ENCODE peak calls at places on chromosomes 7 and 10, in four cellular contexts. One of them, this sample, is unnamed.
A peak's percentile ranks its signal among the peaks of the same experiment; 100 is the strongest.

GRCh38 chr7:33050425-33051318 is 11.9 kb downstream of the NT5C3A start:
- DNase-seq in fibroblast of mammary gland: peak; percentile 69
- DNase-seq in upper lobe of left lung: no peak
- DNase-seq in AG04449: no peak
- DNase-seq in this sample: peak; percentile 70

GRCh38 chr7:47669178-47669878 is 87.4 kb upstream of the TNS3 start:
- DNase-seq in upper lobe of left lung: no peak
- DNase-seq in fibroblast of mammary gland: peak; percentile 98
- DNase-seq in AG04449: no peak
- DNase-seq in this sample: peak; percentile 98

GRCh38 chr7:70595741-70596574 is 536.0 kb upstream of the GALNT17 start:
- DNase-seq in upper lobe of left lung: peak; percentile 86
- DNase-seq in fibroblast of mammary gland: no peak
- DNase-seq in AG04449: no peak
- DNase-seq in this sample: no peak

GRCh38 chr10:11705687-11706086 is 36.5 kb upstream of the ECHDC3 start:
- DNase-seq in AG04449: no peak
- DNase-seq in fibroblast of mammary gland: peak; percentile 62
- DNase-seq in upper lobe of left lung: no peak
- DNase-seq in this sample: peak; percentile 61

GRCh38 chr10:70551971-70552422 is 50.5 kb downstream of the PRF1 start:
- DNase-seq in AG04449: peak; percentile 95
- DNase-seq in fibroblast of mammary gland: peak; percentile 64
- DNase-seq in upper lobe of left lung: no peak
- DNase-seq in this sample: peak; percentile 91

GRCh38 chr7:50921114-50921513 is 138.4 kb upstream of the GRB10 start:
- DNase-seq in upper lobe of left lung: no peak
- DNase-seq in AG04449: no peak
- DNase-seq in fibroblast of mammary gland: no peak
- DNase-seq in this sample: no peak

GRCh38 chr10:117137911-117138642 is at the start of gene VAX1:
- DNase-seq in AG04449: no peak
- DNase-seq in upper lobe of left lung: peak; percentile 79
- DNase-seq in fibroblast of mammary gland: no peak
- DNase-seq in this sample: no peak

GRCh38 chr7:40437936-40438634 is 303.3 kb downstream of the SUGCT start:
- DNase-seq in fibroblast of mammary gland: peak; percentile 58
- DNase-seq in upper lobe of left lung: no peak
- DNase-seq in AG04449: no peak
- DNase-seq in this sample: no peak

GRCh38 chr7:36775673-36776072 is 51.4 kb upstream of the AOAH start:
- DNase-seq in fibroblast of mammary gland: no peak
- DNase-seq in upper lobe of left lung: no peak
- DNase-seq in AG04449: no peak
- DNase-seq in this sample: no peak

GRCh38 chr10:83218205-83218604 is 921.1 kb upstream of the GHITM start:
- DNase-seq in upper lobe of left lung: no peak
- DNase-seq in AG04449: no peak
- DNase-seq in fibroblast of mammary gland: no peak
- DNase-seq in this sample: no peak

GRCh38 chr10:11742779-11743298 is 657 bp downstream of the ECHDC3 start:
- DNase-seq in AG04449: no peak
- DNase-seq in fibroblast of mammary gland: no peak
- DNase-seq in upper lobe of left lung: no peak
- DNase-seq in this sample: no peak

GRCh38 chr10:71621263-71621751 is 98.3 kb downstream of the C10orf105 start:
- DNase-seq in fibroblast of mammary gland: peak; percentile 28
- DNase-seq in AG04449: no peak
- DNase-seq in upper lobe of left lung: no peak
- DNase-seq in this sample: no peak

GRCh38 chr10:102555781-102556328 is 52.1 kb downstream of the SUFU start:
- DNase-seq in upper lobe of left lung: no peak
- DNase-seq in fibroblast of mammary gland: peak; percentile 83
- DNase-seq in AG04449: no peak
- DNase-seq in this sample: peak; percentile 49

GRCh38 chr10:129629911-129630310 is 162.9 kb downstream of the MGMT start:
- DNase-seq in fibroblast of mammary gland: no peak
- DNase-seq in AG04449: no peak
- DNase-seq in upper lobe of left lung: peak; percentile 50
- DNase-seq in this sample: no peak

GRCh38 chr7:149716007-149716931 is 57.1 kb downstream of the ZNF467 start:
- DNase-seq in upper lobe of left lung: no peak
- DNase-seq in fibroblast of mammary gland: no peak
- DNase-seq in AG04449: no peak
- DNase-seq in this sample: no peak

GRCh38 chr10:132453470-132453861 is 56.5 kb downstream of the PWWP2B start:
- DNase-seq in fibroblast of mammary gland: no peak
- DNase-seq in upper lobe of left lung: peak; percentile 88
- DNase-seq in AG04449: no peak
- DNase-seq in this sample: no peak
- TF ChIP-seq CTCF in fibroblast of mammary gland: no peak
- TF ChIP-seq CTCF in upper lobe of left lung: no peak
- TF ChIP-seq CTCF in AG04449: no peak
- TF ChIP-seq CTCF in this sample: no peak

DNA sequence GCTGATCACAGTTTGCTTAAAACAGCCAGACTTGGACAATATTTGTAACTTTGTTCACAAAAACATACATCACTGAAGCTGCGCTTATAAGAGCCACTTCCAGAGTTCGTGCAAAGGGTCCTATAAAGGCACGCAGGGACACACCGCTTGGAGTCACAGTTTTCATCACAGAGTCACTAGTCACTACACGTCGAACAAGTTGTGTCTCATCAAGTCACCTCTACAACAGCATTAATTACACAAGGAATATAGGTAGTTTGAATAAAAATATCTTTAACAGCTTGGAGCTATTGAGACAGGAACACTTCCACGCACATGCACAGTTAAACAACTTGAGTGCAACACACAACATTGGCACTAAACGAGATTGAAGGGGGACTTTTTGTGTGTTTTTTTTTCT is 2.3 kb downstream of the HOXA5 start:
- DNase-seq in fibroblast of mammary gland: no peak
- DNase-seq in AG04449: no peak
- DNase-seq in upper lobe of left lung: no peak
- DNase-seq in this sample: no peak
- H3K4me3 ChIP-seq in fibroblast of mammary gland: no peak overlapping the region
- H3K4me3 ChIP-seq in AG04449: no peak overlapping the region
- H3K4me3 ChIP-seq in upper lobe of left lung: no peak overlapping the region
- H3K4me3 ChIP-seq in this sample: peak overlapping the region; percentile 60

DNA sequence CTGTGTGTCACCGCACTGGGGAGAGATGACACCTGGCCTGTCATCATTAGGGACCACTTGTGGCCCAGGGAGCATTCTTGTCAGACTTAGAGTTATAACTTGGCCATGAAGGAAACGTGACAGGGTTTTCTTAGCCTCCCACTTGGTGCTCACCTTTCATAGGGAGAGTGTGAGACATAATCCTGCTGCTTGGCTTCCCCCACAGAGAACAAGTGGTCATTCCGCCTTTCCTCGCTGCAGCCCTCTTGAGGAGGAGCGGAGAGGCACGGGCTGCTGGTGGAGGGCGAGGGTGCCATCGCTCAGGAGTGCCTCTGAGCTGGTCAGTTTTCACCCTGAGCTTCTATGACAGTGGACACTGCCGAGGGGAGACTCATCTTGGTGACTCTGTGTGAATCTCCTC is 125.0 kb upstream of the GJD4 start:
- DNase-seq in upper lobe of left lung: no peak
- DNase-seq in fibroblast of mammary gland: no peak
- DNase-seq in AG04449: no peak
- DNase-seq in this sample: no peak
- TF ChIP-seq CTCF in upper lobe of left lung: no peak
- TF ChIP-seq CTCF in fibroblast of mammary gland: no peak
- TF ChIP-seq CTCF in AG04449: no peak
- TF ChIP-seq CTCF in this sample: no peak

DNA sequence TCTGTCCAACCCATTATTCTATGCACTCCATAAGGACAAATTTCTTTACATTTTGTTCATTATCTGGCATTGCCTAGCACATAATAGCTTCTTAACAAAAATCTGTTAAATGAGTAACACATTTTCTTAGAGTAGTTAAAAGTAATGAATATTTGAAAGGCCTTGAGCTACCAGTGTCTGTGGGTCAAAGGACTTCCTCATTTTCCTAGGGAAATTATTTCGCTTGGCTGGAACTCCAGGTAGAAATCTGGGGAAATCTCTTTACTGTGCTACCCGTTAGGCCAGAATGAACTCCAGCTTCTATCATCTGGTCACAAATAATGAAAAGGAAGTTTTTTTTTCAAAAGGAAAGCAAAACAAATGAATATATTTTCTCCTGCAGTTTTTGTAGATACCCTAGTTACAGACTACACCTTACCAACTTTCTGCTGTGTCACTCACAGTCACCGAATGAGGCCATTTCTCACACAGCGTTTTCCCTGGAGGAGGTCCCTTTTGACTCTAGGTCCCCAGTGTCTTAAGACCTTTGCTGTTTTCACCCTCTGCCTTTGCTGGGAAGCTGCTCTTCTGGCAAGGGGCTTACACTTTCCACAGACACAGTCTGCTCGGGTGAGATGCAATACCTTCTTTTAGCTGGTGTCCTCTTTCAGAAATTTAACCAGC is 1.6 kb downstream of the SAMD9L start:
- DNase-seq in fibroblast of mammary gland: no peak
- DNase-seq in AG04449: no peak
- DNase-seq in upper lobe of left lung: no peak
- DNase-seq in this sample: peak; percentile 22
- H3K4me3 ChIP-seq in fibroblast of mammary gland: no peak overlapping the region
- H3K4me3 ChIP-seq in AG04449: no peak overlapping the region
- H3K4me3 ChIP-seq in upper lobe of left lung: no peak overlapping the region
- H3K4me3 ChIP-seq in this sample: peak overlapping the region; percentile 61

GRCh38 chr7:139354729-139355128 is 5.0 kb upstream of the LUC7L2 start:
- DNase-seq in upper lobe of left lung: no peak
- DNase-seq in AG04449: no peak
- DNase-seq in fibroblast of mammary gland: no peak
- DNase-seq in this sample: no peak
- TF ChIP-seq CTCF in upper lobe of left lung: no peak
- TF ChIP-seq CTCF in AG04449: no peak
- TF ChIP-seq CTCF in fibroblast of mammary gland: no peak
- TF ChIP-seq CTCF in this sample: peak; percentile 3

GRCh38 chr7:1412322-1413261 is 46.7 kb downstream of the MICALL2 start:
- DNase-seq in upper lobe of left lung: peak; percentile 98
- DNase-seq in AG04449: no peak
- DNase-seq in fibroblast of mammary gland: peak; percentile 79
- DNase-seq in this sample: peak; percentile 85
- H3K4me3 ChIP-seq in upper lobe of left lung: no peak overlapping the region
- H3K4me3 ChIP-seq in AG04449: no peak overlapping the region
- H3K4me3 ChIP-seq in fibroblast of mammary gland: no peak overlapping the region
- H3K4me3 ChIP-seq in this sample: no peak overlapping the region

GRCh38 chr10:17438583-17438982 is 15.8 kb downstream of the ST8SIA6 start:
- DNase-seq in AG04449: no peak
- DNase-seq in upper lobe of left lung: no peak
- DNase-seq in fibroblast of mammary gland: no peak
- DNase-seq in this sample: no peak

GRCh38 chr10:17431871-17432311 is 22.5 kb downstream of the ST8SIA6 start:
- DNase-seq in upper lobe of left lung: no peak
- DNase-seq in fibroblast of mammary gland: peak; percentile 73
- DNase-seq in AG04449: no peak
- DNase-seq in this sample: no peak

GRCh38 chr10:17432738-17433137 is 21.7 kb downstream of the ST8SIA6 start:
- DNase-seq in AG04449: no peak
- DNase-seq in fibroblast of mammary gland: peak; percentile 65
- DNase-seq in upper lobe of left lung: no peak
- DNase-seq in this sample: no peak

GRCh38 chr10:17435898-17436297 is 18.5 kb downstream of the ST8SIA6 start:
- DNase-seq in upper lobe of left lung: no peak
- DNase-seq in AG04449: no peak
- DNase-seq in fibroblast of mammary gland: no peak
- DNase-seq in this sample: no peak

DNA sequence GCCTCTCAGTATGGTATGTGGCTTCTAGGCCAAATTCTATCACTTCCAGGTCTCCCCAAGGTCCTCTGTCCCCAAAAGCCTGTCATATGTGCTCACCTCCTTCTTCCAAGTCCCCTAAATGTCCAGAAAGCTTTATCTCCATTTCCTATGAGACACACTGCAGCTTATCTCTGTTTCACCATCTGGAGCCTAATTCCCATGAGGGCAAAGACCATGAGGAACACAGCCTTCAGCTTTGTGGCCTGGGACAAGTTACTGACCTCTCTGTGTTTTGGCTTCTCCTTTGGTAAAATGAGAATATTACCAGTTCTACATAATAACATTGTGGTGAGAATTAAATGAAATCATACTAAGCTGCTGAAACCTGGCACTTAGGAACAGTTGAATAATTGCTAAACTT is 19.2 kb downstream of the ST8SIA6 start:
- DNase-seq in upper lobe of left lung: no peak
- DNase-seq in AG04449: no peak
- DNase-seq in fibroblast of mammary gland: no peak
- DNase-seq in this sample: no peak
- TF ChIP-seq CTCF in upper lobe of left lung: no peak
- TF ChIP-seq CTCF in AG04449: no peak
- TF ChIP-seq CTCF in fibroblast of mammary gland: no peak
- TF ChIP-seq CTCF in this sample: no peak

DNA sequence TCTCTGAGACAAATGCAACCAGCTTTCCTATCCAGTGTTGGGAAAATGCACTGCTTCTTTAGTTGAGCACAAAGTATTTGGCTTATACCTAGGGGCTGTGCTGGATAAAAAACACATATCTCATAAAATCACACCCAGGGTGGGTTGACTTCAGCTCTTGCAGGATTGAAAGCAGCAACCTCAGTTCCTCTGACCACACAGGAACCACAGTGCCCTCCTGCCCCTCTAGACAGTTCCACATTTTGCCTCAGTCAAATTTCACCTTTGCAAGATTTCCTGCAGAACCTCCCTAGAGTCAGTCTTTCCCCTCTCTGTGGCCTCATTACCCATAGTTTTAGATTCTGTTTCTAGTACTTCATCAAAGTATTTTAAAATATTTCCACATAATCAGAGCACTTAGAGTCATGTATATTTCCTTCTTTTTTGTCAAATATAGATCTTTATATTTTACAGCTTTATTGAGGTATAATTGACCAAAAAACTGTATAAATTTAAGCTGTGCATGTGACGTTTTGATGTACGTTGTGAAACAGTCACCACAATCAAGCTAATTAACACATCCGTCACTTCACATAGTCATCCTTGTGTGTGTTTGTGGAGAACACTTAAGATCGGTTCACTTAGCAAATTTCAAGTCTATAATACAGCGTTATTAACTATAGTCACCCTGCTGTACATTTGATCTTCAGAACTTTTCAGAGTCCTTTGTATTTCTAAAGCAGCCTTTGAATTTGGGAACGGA is 37.0 kb upstream of the EGR2 start:
- DNase-seq in fibroblast of mammary gland: no peak
- DNase-seq in AG04449: no peak
- DNase-seq in upper lobe of left lung: no peak
- DNase-seq in this sample: no peak
- H3K4me3 ChIP-seq in fibroblast of mammary gland: no peak overlapping the region
- H3K4me3 ChIP-seq in AG04449: no peak overlapping the region
- H3K4me3 ChIP-seq in upper lobe of left lung: no peak overlapping the region
- H3K4me3 ChIP-seq in this sample: no peak overlapping the region

GRCh38 chr7:20508109-20508508 is 107.4 kb upstream of the ABCB5 start:
- DNase-seq in upper lobe of left lung: no peak
- DNase-seq in fibroblast of mammary gland: no peak
- DNase-seq in AG04449: no peak
- DNase-seq in this sample: no peak
- TF ChIP-seq CTCF in upper lobe of left lung: no peak
- TF ChIP-seq CTCF in fibroblast of mammary gland: no peak
- TF ChIP-seq CTCF in AG04449: no peak
- TF ChIP-seq CTCF in this sample: no peak

GRCh38 chr7:100965723-100966541 is 3.4 kb upstream of the MUC12 start:
- DNase-seq in fibroblast of mammary gland: peak; percentile 46
- DNase-seq in AG04449: no peak
- DNase-seq in upper lobe of left lung: peak; percentile 96
- DNase-seq in this sample: peak; percentile 56
- H3K4me3 ChIP-seq in fibroblast of mammary gland: no peak overlapping the region
- H3K4me3 ChIP-seq in AG04449: no peak overlapping the region
- H3K4me3 ChIP-seq in upper lobe of left lung: peak overlapping the region; percentile 13
- H3K4me3 ChIP-seq in this sample: peak overlapping the region; percentile 35